ENCODE peak calls at places on chromosomes 6 and 20, in eight cellular contexts. J is cardiac fibroblast; Q is stimulated activated CD4-positive, alpha-beta T cell treated with anti-CD3 and anti-CD28 coated beads, TNF-alpha, amount 100 ng/mL, for 24 hours; S is activated T-cell treated with anti-CD3 and anti-CD28 coated beads for 48 hours; F is dorsolateral prefrontal cortex; R is iPS-NIHi11; I is activated gamma-delta T cell treated with anti-CD3 and anti-CD28 coated beads, Interleukin-2, amount 50 U/mL, for 16 hours; W is Daoy. M is an unnamed sample.
A peak's percentile ranks its signal among the peaks of the same experiment; 100 is the strongest.

GRCh38 chr6:97053643-97054411 is 129.3 kb downstream of the KLHL32 start:
- DNase-seq in J (peak; percentile 46), Q (no peak), S (no peak), F (no peak), R (no peak), I (no peak), W (no peak), M (no peak)

GRCh38 chr6:36986704-36987047 is 680 bp upstream of the MTCH1 start:
- DNase-seq in J (no peak), Q (no peak), S (no peak), F (no peak), R (no peak), I (no peak), W (no peak), M (no peak)

GRCh38 chr6:144544266-144544830 is 259.2 kb downstream of the UTRN start:
- DNase-seq in J (no peak), Q (no peak), S (no peak), F (no peak), R (no peak), I (no peak), W (no peak), M (peak; percentile 23)

GRCh38 chr6:96621983-96622382 is 59.1 kb downstream of the FHL5 start:
- DNase-seq in J (no peak), Q (no peak), S (no peak), F (no peak), R (no peak), I (no peak), W (no peak), M (no peak)

GRCh38 chr20:17137692-17138091 is 89.1 kb upstream of the PCSK2 start:
- DNase-seq in J (no peak), Q (no peak), S (no peak), F (no peak), R (no peak), I (no peak), W (no peak), M (no peak)

GRCh38 chr20:23214903-23215302 is 128.8 kb upstream of the CD93 start:
- DNase-seq in J (no peak), Q (no peak), S (no peak), F (no peak), R (no peak), I (no peak), W (no peak), M (no peak)

GRCh38 chr6:112014483-112014882 is 39.4 kb upstream of the CCN6 start:
- DNase-seq in J (peak; percentile 78), Q (no peak), S (no peak), F (no peak), R (no peak), I (no peak), W (peak; percentile 14), M (no peak)

GRCh38 chr20:43662943-43663655 is 3.8 kb upstream of the MYBL2 start:
- DNase-seq in J (no peak), Q (no peak), S (no peak), F (no peak), R (no peak), I (no peak), W (peak; percentile 29), M (no peak)

GRCh38 chr6:17035994-17036393 is 65.9 kb upstream of the STMND1 start:
- DNase-seq in J (no peak), Q (no peak), S (no peak), F (no peak), R (no peak), I (no peak), W (no peak), M (no peak)

GRCh38 chr6:56772737-56773184 is 130.1 kb upstream of the DST start:
- DNase-seq in J (peak; percentile 78), Q (no peak), S (no peak), F (no peak), R (peak; percentile 33), I (no peak), W (peak; percentile 89), M (no peak)

GRCh38 chr6:169046483-169047192 is 207.0 kb downstream of the THBS2 start:
- DNase-seq in J (no peak), Q (no peak), S (no peak), F (no peak), R (no peak), I (no peak), W (peak; percentile 50), M (no peak)

GRCh38 chr6:71079707-71080106 is 122.8 kb upstream of the B3GAT2 start:
- DNase-seq in J (peak; percentile 8), Q (no peak), S (no peak), F (no peak), R (no peak), I (no peak), W (peak; percentile 60), M (no peak)

GRCh38 chr20:19737025-19737424 is 21.0 kb upstream of the RIN2 start:
- DNase-seq in J (peak; percentile 79), Q (no peak), S (no peak), F (no peak), R (no peak), I (no peak), W (peak; percentile 30), M (no peak)

GRCh38 chr20:62445553-62446340 is 18.4 kb upstream of the RBBP8NL start:
- DNase-seq in J (no peak), Q (no peak), S (no peak), F (no peak), R (no peak), I (no peak), W (no peak), M (no peak)

GRCh38 chr6:8085053-8085511 is 17.3 kb downstream of the EEF1E1 start:
- DNase-seq in J (peak; percentile 89), Q (no peak), S (no peak), F (no peak), R (no peak), I (no peak), W (peak; percentile 98), M (no peak)

GRCh38 chr6:2429460-2429859 is 184.1 kb upstream of the GMDS start:
- DNase-seq in J (no peak), Q (no peak), S (no peak), F (no peak), R (no peak), I (no peak), W (peak; percentile 44), M (no peak)

GRCh38 chr20:43744966-43745733 is 18.3 kb upstream of the GTSF1L start:
- DNase-seq in J (no peak), Q (no peak), S (no peak), F (no peak), R (peak; percentile 53), I (no peak), W (no peak), M (no peak)

GRCh38 chr6:131295081-131295480 is 159.8 kb downstream of the AKAP7 start:
- DNase-seq in J (no peak), Q (no peak), S (no peak), F (no peak), R (no peak), I (no peak), W (no peak), M (no peak)

GRCh38 chr20:45337367-45338120 is 10.7 kb downstream of the SDC4 start:
- DNase-seq in J (peak; percentile 91), Q (no peak), S (no peak), F (no peak), R (peak; percentile 45), I (no peak), W (peak; percentile 89), M (no peak)

GRCh38 chr20:50223321-50223995 is 32.8 kb downstream of the CEBPB start:
- DNase-seq in J (no peak), Q (no peak), S (no peak), F (no peak), R (no peak), I (no peak), W (no peak), M (no peak)

GRCh38 chr6:38143191-38144154 is 323.9 kb downstream of the ZFAND3 start:
- DNase-seq in J (no peak), Q (no peak), S (no peak), F (peak; percentile 69), R (no peak), I (no peak), W (no peak), M (no peak)

GRCh38 chr20:17835240-17835940 is 133.2 kb downstream of the SNX5 start:
- DNase-seq in J (peak; percentile 86), Q (no peak), S (no peak), F (peak; percentile 17), R (no peak), I (no peak), W (peak; percentile 89), M (no peak)

GRCh38 chr20:9022361-9022760 is 46.5 kb upstream of the PLCB4 start:
- DNase-seq in J (no peak), Q (no peak), S (no peak), F (no peak), R (no peak), I (no peak), W (no peak), M (no peak)

GRCh38 chr6:97677626-97678025 is 394.6 kb upstream of the MMS22L start:
- DNase-seq in J (no peak), Q (no peak), S (no peak), F (no peak), R (no peak), I (no peak), W (no peak), M (no peak)

GRCh38 chr6:148700713-148701392 is 46.0 kb upstream of the UST start:
- DNase-seq in J (peak; percentile 70), Q (no peak), S (no peak), F (no peak), R (peak; percentile 26), I (no peak), W (peak; percentile 44), M (peak; percentile 52)

GRCh38 chr6:11163932-11164331 is 52.4 kb upstream of the ERVFRD-1 start:
- DNase-seq in J (no peak), Q (no peak), S (peak; percentile 7), F (no peak), R (no peak), I (no peak), W (no peak), M (peak; percentile 27)

GRCh38 chr6:42727084-42727601 is 4.7 kb upstream of the PRPH2 start:
- DNase-seq in J (peak; percentile 26), Q (no peak), S (no peak), F (peak; percentile 32), R (no peak), I (no peak), W (no peak), M (peak; percentile 35)

GRCh38 chr6:137043710-137044365 is 927 bp downstream of the IL20RA start:
- DNase-seq in J (peak; percentile 43), Q (no peak), S (no peak), F (no peak), R (peak; percentile 49), I (no peak), W (peak; percentile 58), M (peak; percentile 43)

GRCh38 chr6:10412165-10412947 is 2.5 kb downstream of the TFAP2A start:
- DNase-seq in J (peak; percentile 78), Q (no peak), S (no peak), F (no peak), R (peak; percentile 52), I (no peak), W (peak; percentile 94), M (peak; percentile 69)

GRCh38 chr6:42211726-42212125 is 5.9 kb downstream of the MRPS10 start:
- DNase-seq in J (no peak), Q (no peak), S (no peak), F (no peak), R (no peak), I (no peak), W (no peak), M (peak; percentile 32)

M was measured in GM10248.